ENCODE peak calls at places on chromosomes 3 and 15, in six cellular contexts. One of them, this sample, is unnamed.

GRCh38 chr3:108381531-108381930 is 85.2 kb downstream of the HHLA2 start:
- DNase-seq in naive thymus-derived CD8-positive, alpha-beta T cell: no peak
- DNase-seq in amniotic stem cell: no peak
- DNase-seq in neural progenitor cell: no peak
- DNase-seq in HCEC 1CT: no peak
- DNase-seq in epithelial cell of prostate: no peak
- DNase-seq in this sample: no peak

GRCh38 chr3:4351164-4351855 is 48.1 kb downstream of the SETMAR start:
- DNase-seq in naive thymus-derived CD8-positive, alpha-beta T cell: no peak
- DNase-seq in amniotic stem cell: no peak
- DNase-seq in neural progenitor cell: no peak
- DNase-seq in HCEC 1CT: peak
- DNase-seq in epithelial cell of prostate: no peak
- DNase-seq in this sample: no peak

GRCh38 chr15:82018201-82018600 is 27.6 kb downstream of the MEX3B start:
- DNase-seq in naive thymus-derived CD8-positive, alpha-beta T cell: no peak
- DNase-seq in amniotic stem cell: no peak
- DNase-seq in neural progenitor cell: no peak
- DNase-seq in HCEC 1CT: no peak
- DNase-seq in epithelial cell of prostate: no peak
- DNase-seq in this sample: no peak

GRCh38 chr3:119809249-119810017 is 27.5 kb downstream of the NR1I2 start:
- DNase-seq in naive thymus-derived CD8-positive, alpha-beta T cell: no peak
- DNase-seq in amniotic stem cell: no peak
- DNase-seq in neural progenitor cell: no peak
- DNase-seq in HCEC 1CT: no peak
- DNase-seq in epithelial cell of prostate: no peak
- DNase-seq in this sample: no peak

GRCh38 chr15:78139564-78139963 is 8.3 kb upstream of the CIB2 start:
- DNase-seq in naive thymus-derived CD8-positive, alpha-beta T cell: no peak
- DNase-seq in amniotic stem cell: no peak
- DNase-seq in neural progenitor cell: no peak
- DNase-seq in HCEC 1CT: no peak
- DNase-seq in epithelial cell of prostate: no peak
- DNase-seq in this sample: no peak

GRCh38 chr15:68511073-68511991 is 67.5 kb upstream of the CORO2B start:
- DNase-seq in naive thymus-derived CD8-positive, alpha-beta T cell: no peak
- DNase-seq in amniotic stem cell: no peak
- DNase-seq in neural progenitor cell: no peak
- DNase-seq in HCEC 1CT: no peak
- DNase-seq in epithelial cell of prostate: no peak
- DNase-seq in this sample: no peak

GRCh38 chr3:119240101-119240581 is 537 bp downstream of the B4GALT4 start:
- DNase-seq in naive thymus-derived CD8-positive, alpha-beta T cell: no peak
- DNase-seq in amniotic stem cell: no peak
- DNase-seq in neural progenitor cell: peak
- DNase-seq in HCEC 1CT: peak
- DNase-seq in epithelial cell of prostate: no peak
- DNase-seq in this sample: peak

GRCh38 chr3:55202320-55202719 is 274.5 kb upstream of the LRTM1 start:
- DNase-seq in naive thymus-derived CD8-positive, alpha-beta T cell: no peak
- DNase-seq in amniotic stem cell: peak
- DNase-seq in neural progenitor cell: no peak
- DNase-seq in HCEC 1CT: peak
- DNase-seq in epithelial cell of prostate: no peak
- DNase-seq in this sample: no peak

GRCh38 chr3:16373270-16373785 is 108.3 kb downstream of the OXNAD1 start:
- DNase-seq in naive thymus-derived CD8-positive, alpha-beta T cell: no peak
- DNase-seq in amniotic stem cell: no peak
- DNase-seq in neural progenitor cell: no peak
- DNase-seq in HCEC 1CT: no peak
- DNase-seq in epithelial cell of prostate: no peak
- DNase-seq in this sample: no peak

GRCh38 chr3:146543461-146544012 is 870 bp downstream of the PLSCR1 start:
- DNase-seq in naive thymus-derived CD8-positive, alpha-beta T cell: no peak
- DNase-seq in amniotic stem cell: no peak
- DNase-seq in neural progenitor cell: no peak
- DNase-seq in HCEC 1CT: peak
- DNase-seq in epithelial cell of prostate: no peak
- DNase-seq in this sample: no peak

GRCh38 chr3:76991165-76991564 is 48.7 kb upstream of the ROBO2 start:
- DNase-seq in naive thymus-derived CD8-positive, alpha-beta T cell: no peak
- DNase-seq in amniotic stem cell: no peak
- DNase-seq in neural progenitor cell: no peak
- DNase-seq in HCEC 1CT: peak
- DNase-seq in epithelial cell of prostate: peak
- DNase-seq in this sample: no peak

GRCh38 chr15:45802140-45802539 is 167.3 kb downstream of the SQOR start:
- DNase-seq in naive thymus-derived CD8-positive, alpha-beta T cell: no peak
- DNase-seq in amniotic stem cell: no peak
- DNase-seq in neural progenitor cell: peak
- DNase-seq in HCEC 1CT: no peak
- DNase-seq in epithelial cell of prostate: no peak
- DNase-seq in this sample: no peak

GRCh38 chr3:129576514-129577345 is 29.7 kb downstream of the PLXND1 start:
- DNase-seq in naive thymus-derived CD8-positive, alpha-beta T cell: peak
- DNase-seq in amniotic stem cell: no peak
- DNase-seq in neural progenitor cell: no peak
- DNase-seq in HCEC 1CT: no peak
- DNase-seq in epithelial cell of prostate: no peak
- DNase-seq in this sample: no peak

GRCh38 chr15:33675246-33675645 is 293.1 kb upstream of the CHRM5 start:
- DNase-seq in naive thymus-derived CD8-positive, alpha-beta T cell: no peak
- DNase-seq in amniotic stem cell: no peak
- DNase-seq in neural progenitor cell: peak
- DNase-seq in HCEC 1CT: peak
- DNase-seq in epithelial cell of prostate: no peak
- DNase-seq in this sample: no peak

GRCh38 chr15:96347181-96348111 is 16.9 kb downstream of the NR2F2 start:
- DNase-seq in naive thymus-derived CD8-positive, alpha-beta T cell: no peak
- DNase-seq in amniotic stem cell: no peak
- DNase-seq in neural progenitor cell: peak
- DNase-seq in HCEC 1CT: peak
- DNase-seq in epithelial cell of prostate: no peak
- DNase-seq in this sample: no peak

GRCh38 chr3:51830986-51831385 is 30.4 kb upstream of the IQCF2 start:
- DNase-seq in naive thymus-derived CD8-positive, alpha-beta T cell: no peak
- DNase-seq in amniotic stem cell: no peak
- DNase-seq in neural progenitor cell: no peak
- DNase-seq in HCEC 1CT: no peak
- DNase-seq in epithelial cell of prostate: no peak
- DNase-seq in this sample: no peak

GRCh38 chr15:90307661-90308060 is 42.2 kb downstream of the NGRN start:
- DNase-seq in naive thymus-derived CD8-positive, alpha-beta T cell: no peak
- DNase-seq in amniotic stem cell: no peak
- DNase-seq in neural progenitor cell: no peak
- DNase-seq in HCEC 1CT: no peak
- DNase-seq in epithelial cell of prostate: no peak
- DNase-seq in this sample: no peak

GRCh38 chr3:44418549-44418948 is 58.9 kb downstream of the ZNF445 start:
- DNase-seq in naive thymus-derived CD8-positive, alpha-beta T cell: no peak
- DNase-seq in amniotic stem cell: no peak
- DNase-seq in neural progenitor cell: peak
- DNase-seq in HCEC 1CT: no peak
- DNase-seq in epithelial cell of prostate: no peak
- DNase-seq in this sample: no peak

GRCh38 chr3:52710512-52710911 is 4.6 kb downstream of the SPCS1 start:
- DNase-seq in naive thymus-derived CD8-positive, alpha-beta T cell: no peak
- DNase-seq in amniotic stem cell: no peak
- DNase-seq in neural progenitor cell: no peak
- DNase-seq in HCEC 1CT: no peak
- DNase-seq in epithelial cell of prostate: no peak
- DNase-seq in this sample: no peak

GRCh38 chr3:123632161-123632655 is 47.4 kb upstream of the HACD2 start:
- DNase-seq in naive thymus-derived CD8-positive, alpha-beta T cell: no peak
- DNase-seq in amniotic stem cell: peak
- DNase-seq in neural progenitor cell: peak
- DNase-seq in HCEC 1CT: peak
- DNase-seq in epithelial cell of prostate: no peak
- DNase-seq in this sample: no peak

GRCh38 chr3:55434789-55435188 is 52.3 kb downstream of the WNT5A start:
- DNase-seq in naive thymus-derived CD8-positive, alpha-beta T cell: no peak
- DNase-seq in amniotic stem cell: no peak
- DNase-seq in neural progenitor cell: peak
- DNase-seq in HCEC 1CT: peak
- DNase-seq in epithelial cell of prostate: no peak
- DNase-seq in this sample: no peak

GRCh38 chr3:123821920-123822319 is 62.2 kb downstream of the MYLK start:
- DNase-seq in naive thymus-derived CD8-positive, alpha-beta T cell: no peak
- DNase-seq in amniotic stem cell: no peak
- DNase-seq in neural progenitor cell: no peak
- DNase-seq in HCEC 1CT: no peak
- DNase-seq in epithelial cell of prostate: no peak
- DNase-seq in this sample: no peak

GRCh38 chr3:171676600-171677175 is 133.6 kb downstream of the PLD1 start:
- DNase-seq in naive thymus-derived CD8-positive, alpha-beta T cell: no peak
- DNase-seq in amniotic stem cell: no peak
- DNase-seq in neural progenitor cell: no peak
- DNase-seq in HCEC 1CT: no peak
- DNase-seq in epithelial cell of prostate: no peak
- DNase-seq in this sample: no peak

GRCh38 chr3:78863294-78864203 is 904.2 kb downstream of the ROBO1 start:
- DNase-seq in naive thymus-derived CD8-positive, alpha-beta T cell: no peak
- DNase-seq in amniotic stem cell: no peak
- DNase-seq in neural progenitor cell: no peak
- DNase-seq in HCEC 1CT: no peak
- DNase-seq in epithelial cell of prostate: no peak
- DNase-seq in this sample: no peak

GRCh38 chr3:177060492-177060891 is 136.8 kb downstream of the TBL1XR1 start:
- DNase-seq in naive thymus-derived CD8-positive, alpha-beta T cell: no peak
- DNase-seq in amniotic stem cell: no peak
- DNase-seq in neural progenitor cell: no peak
- DNase-seq in HCEC 1CT: no peak
- DNase-seq in epithelial cell of prostate: no peak
- DNase-seq in this sample: no peak